ENCODE peak calls at places on chromosomes 4 and X, in ten cellular contexts. S is ovary, P is IMR-90, T is heart left ventricle, H is NB4, B is sigmoid colon, F is breast epithelium, W is transverse colon, K is adrenal gland, U is lower leg skin. E is an unnamed sample.

GRCh38 chr4:1385373-1386340 is 20.6 kb downstream of the NKX1-1 start:
- DNase-seq in P (no peak), S (peak; percentile 29), K (no peak), W (no peak), H (no peak), U (peak; percentile 84), F (peak; percentile 43), B (no peak), T (peak; percentile 20), E (no peak)

GRCh38 chrX:150158554-150159332 is 204.4 kb upstream of the MAMLD1 start:
- DNase-seq in T (no peak), F (no peak), P (no peak), U (no peak), K (no peak), W (no peak), B (no peak), H (no peak), S (no peak), E (no peak)

GRCh38 chr4:3432381-3432790 is 9.4 kb upstream of the HGFAC start:
- DNase-seq in P (no peak), F (no peak), T (no peak), W (no peak), S (no peak), H (no peak), B (no peak), K (no peak), U (no peak), E (no peak)

GRCh38 chr4:42371306-42372063 is 25.8 kb upstream of the SHISA3 start:
- DNase-seq in H (peak; percentile 53), P (peak; percentile 60), W (no peak), S (no peak), B (no peak), U (no peak), K (peak; percentile 54), F (no peak), T (no peak), E (peak; percentile 10)

GRCh38 chr4:25113915-25114904 is 46.0 kb downstream of the SEPSECS start:
- DNase-seq in S (no peak), H (no peak), F (no peak), P (peak; percentile 71), K (no peak), W (no peak), B (no peak), T (no peak), U (no peak), E (no peak)

GRCh38 chrX:133972916-133973315 is 12.5 kb downstream of the GPC3 start:
- DNase-seq in P (no peak), S (no peak), F (no peak), B (no peak), U (no peak), K (no peak), W (no peak), T (no peak), H (no peak), E (no peak)

GRCh38 chrX:9942086-9942485 is 25.1 kb upstream of the CLDN34 start:
- DNase-seq in W (peak; percentile 11), H (peak; percentile 81), T (no peak), S (no peak), K (no peak), P (no peak), U (no peak), B (no peak), F (no peak), E (no peak)

GRCh38 chr4:128524311-128524710 is 236.7 kb upstream of the PGRMC2 start:
- DNase-seq in U (peak; percentile 85), H (no peak), P (peak; percentile 65), W (peak; percentile 62), K (peak; percentile 69), T (peak; percentile 59), F (no peak), B (no peak), S (no peak), E (peak; percentile 77)

GRCh38 chr4:169312690-169313422 is 42.1 kb upstream of the SH3RF1 start:
- DNase-seq in F (no peak), B (no peak), H (no peak), P (no peak), T (no peak), U (no peak), S (no peak), W (no peak), K (no peak), E (no peak)

GRCh38 chrX:46961574-46962279 is 49.5 kb downstream of the JADE3 start:
- DNase-seq in P (no peak), U (no peak), F (no peak), S (no peak), H (no peak), B (no peak), T (no peak), K (no peak), W (no peak), E (no peak)

GRCh38 chr4:41141910-41142309 is 72.4 kb downstream of the APBB2 start:
- DNase-seq in W (no peak), P (peak; percentile 86), U (no peak), K (no peak), S (no peak), T (no peak), F (no peak), H (no peak), B (no peak), E (no peak)

GRCh38 chr4:31360786-31361185 is 640.6 kb downstream of the PCDH7 start:
- DNase-seq in W (no peak), S (no peak), K (no peak), F (no peak), U (no peak), H (no peak), T (no peak), B (no peak), P (peak; percentile 64), E (no peak)

GRCh38 chr4:56656346-56656643 is 24.8 kb downstream of the HOPX start:
- DNase-seq in H (no peak), W (peak; percentile 49), F (no peak), P (no peak), U (peak; percentile 87), K (no peak), T (no peak), B (no peak), S (peak; percentile 37), E (peak; percentile 25)

GRCh38 chrX:119466970-119467369 is 1.3 kb upstream of the SLC25A5 start:
- DNase-seq in W (no peak), F (no peak), S (no peak), B (no peak), T (no peak), P (no peak), K (no peak), H (no peak), U (no peak), E (no peak)

GRCh38 chr4:110049951-110050925 is 137.6 kb downstream of the EGF start:
- DNase-seq in W (peak; percentile 40), U (no peak), F (no peak), K (peak; percentile 80), P (peak; percentile 52), S (no peak), H (peak; percentile 45), B (no peak), T (no peak), E (peak; percentile 53)

GRCh38 chrX:73481521-73481920 is 34.7 kb downstream of the CDX4 start:
- DNase-seq in S (no peak), T (no peak), B (no peak), F (no peak), U (no peak), K (no peak), H (no peak), P (no peak), W (no peak), E (no peak)

GRCh38 chr4:139819082-139819481 is 153.5 kb downstream of the MGST2 start:
- DNase-seq in S (no peak), T (no peak), K (no peak), P (no peak), U (no peak), B (no peak), F (no peak), W (no peak), H (no peak), E (peak; percentile 48)

DNA sequence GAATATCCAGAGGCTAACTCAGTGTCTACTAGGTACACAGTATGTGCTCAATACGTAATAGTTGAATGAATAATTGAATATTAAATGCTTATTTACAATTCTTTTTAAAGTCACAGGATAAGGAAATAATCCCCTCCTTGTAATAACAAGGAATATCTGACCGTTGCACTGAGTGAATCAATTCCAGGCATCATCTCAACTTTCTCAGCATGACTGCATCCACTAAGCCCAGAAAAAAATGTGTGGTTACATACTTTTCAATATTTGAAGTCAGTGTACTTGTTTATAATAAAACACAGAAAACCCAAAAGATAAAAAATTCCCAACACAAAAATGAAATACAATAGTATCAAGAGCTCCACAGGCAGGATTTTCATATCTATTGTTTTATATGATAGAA is 105.4 kb downstream of the TMEM144 start:
- DNase-seq in F (no peak), B (no peak), P (peak; percentile 92), S (no peak), H (no peak), K (no peak), W (no peak), T (no peak), U (no peak), E (no peak)
- TF ChIP-seq POLR2A in F (no peak), B (no peak), P (no peak), S (no peak), H (no peak), K (no peak), W (no peak), T (no peak), U (no peak), E (no peak)

GRCh38 chrX:323721-324628 is 5.4 kb upstream of the GTPBP6 start:
- DNase-seq in H (peak; percentile 57), F (peak; percentile 57), P (peak; percentile 58), W (peak; percentile 50), B (peak; percentile 57), U (no peak), S (peak; percentile 53), T (peak; percentile 47), K (no peak), E (peak; percentile 51)
- TF ChIP-seq POLR2A in H (no peak), F (no peak), P (no peak), W (no peak), B (no peak), U (no peak), S (no peak), T (no peak), K (no peak), E (no peak)

GRCh38 chr4:76305971-76306881 is at the start of gene STBD1:
- DNase-seq in S (peak; percentile 80), T (peak; percentile 91), H (peak; percentile 82), P (peak; percentile 49), W (peak; percentile 89), B (peak; percentile 89), F (peak; percentile 60), K (peak; percentile 78), U (peak; percentile 90), E (peak; percentile 83)
- TF ChIP-seq POLR2A in S (no peak), T (no peak), H (peak; percentile 37), P (no peak), W (peak; percentile 88), B (peak; percentile 27), F (no peak), K (peak; percentile 63), U (no peak), E (peak; percentile 38)

DNA sequence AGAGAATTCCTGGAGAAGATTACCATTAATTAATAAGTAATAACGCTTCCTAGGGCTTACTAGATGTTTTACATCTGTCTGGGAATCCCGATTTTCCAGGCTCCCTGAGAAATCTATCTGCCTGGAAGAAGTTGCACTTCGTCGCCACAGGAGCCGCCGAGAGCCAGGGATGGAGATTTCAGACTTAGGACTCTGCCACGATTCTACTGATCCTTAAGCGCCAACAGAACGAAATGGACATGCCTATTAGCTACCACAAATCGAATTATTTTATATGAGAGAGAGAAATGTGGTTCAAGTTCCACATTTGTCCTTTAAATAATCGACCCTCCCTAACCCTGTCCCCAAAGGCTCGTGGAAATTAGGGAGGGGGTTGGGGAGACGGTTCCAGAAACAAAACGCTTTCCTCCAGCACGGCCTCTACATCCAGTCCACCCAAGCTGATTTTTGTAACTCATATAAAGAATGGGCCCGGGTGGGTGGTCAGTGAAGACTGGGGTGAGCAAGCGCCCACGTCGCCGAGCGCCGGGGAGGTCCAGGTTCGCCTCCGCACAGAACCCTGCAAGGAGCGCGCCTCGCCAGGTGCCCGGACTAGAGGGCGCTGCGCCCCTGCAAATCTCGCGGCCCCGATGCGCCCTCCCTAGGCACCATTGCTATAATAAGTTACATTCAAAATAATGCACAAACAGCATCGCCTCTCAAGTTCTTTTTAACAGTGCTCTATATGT is 1.9 kb upstream of the FAT1 start:
- DNase-seq in W (peak; percentile 87), U (peak; percentile 95), K (peak; percentile 57), P (peak; percentile 88), H (no peak), T (peak; percentile 76), B (peak; percentile 90), F (peak; percentile 75), S (peak; percentile 81), E (peak; percentile 83)
- TF ChIP-seq POLR2A in W (no peak), U (no peak), K (no peak), P (peak; percentile 61), H (no peak), T (no peak), B (no peak), F (no peak), S (no peak), E (no peak)